ENCODE peak calls at places on chromosomes 1 and 21, in nine cellular contexts. G is HTR-8/SVneo; N is CD8-positive, alpha-beta memory T cell; W is T-helper 2 cell; O is AML-193; Y is effector CD4-positive, alpha-beta T cell; V is SW 1271; D is activated naive CD4-positive, alpha-beta T cell; A is tibial artery. I is an unnamed sample.

GRCh38 chr1:14366361-14367018 is 232.0 kb upstream of the KAZN start:
- DNase-seq in V (no peak), Y (no peak), O (no peak), N (no peak), G (no peak), W (no peak), A (no peak), D (no peak), I (no peak)

GRCh38 chr1:91750398-91750996 is 135.5 kb downstream of the TGFBR3 start:
- DNase-seq in N (no peak), D (no peak), V (no peak), O (no peak), G (no peak), W (no peak), A (no peak), Y (no peak), I (no peak)

GRCh38 chr21:42855143-42855936 is 24.0 kb downstream of the WDR4 start:
- DNase-seq in Y (no peak), V (no peak), O (no peak), N (no peak), A (no peak), D (no peak), W (no peak), G (no peak), I (no peak)

GRCh38 chr1:17192394-17193221 is 12.3 kb upstream of the PADI1 start:
- DNase-seq in V (no peak), O (no peak), A (no peak), D (no peak), W (no peak), G (no peak), Y (no peak), N (no peak), I (no peak)

GRCh38 chr1:156747737-156748669 is 3.5 kb downstream of the HDGF start:
- DNase-seq in W (no peak), G (no peak), O (no peak), N (no peak), A (no peak), Y (no peak), V (no peak), D (no peak), I (no peak)

GRCh38 chr1:156502749-156503671 is 2.4 kb upstream of the MEF2D start:
- DNase-seq in V (peak; percentile 87), A (peak; percentile 92), W (no peak), Y (no peak), O (peak; percentile 53), D (no peak), G (peak; percentile 76), N (no peak), I (peak; percentile 90)

GRCh38 chr1:22978299-22978698 is 5.6 kb upstream of the LACTBL1 start:
- DNase-seq in O (no peak), W (no peak), Y (no peak), D (no peak), G (peak; percentile 47), V (no peak), A (no peak), N (no peak), I (peak; percentile 74)

GRCh38 chr1:181675625-181676024 is 192.3 kb downstream of the CACNA1E start:
- DNase-seq in D (no peak), O (no peak), G (no peak), V (no peak), A (no peak), W (no peak), N (no peak), Y (no peak), I (no peak)

GRCh38 chr1:231348442-231348841 is 10.3 kb downstream of the SPRTN start:
- DNase-seq in N (no peak), V (no peak), G (no peak), Y (no peak), A (no peak), W (no peak), D (no peak), O (no peak), I (no peak)

GRCh38 chr1:214123061-214123784 is 135.4 kb downstream of the PROX1 start:
- DNase-seq in O (peak; percentile 18), G (peak; percentile 59), V (no peak), Y (no peak), W (peak; percentile 28), D (no peak), A (peak; percentile 24), N (peak; percentile 17), I (peak; percentile 41)

GRCh38 chr1:43716559-43717281 is 9.4 kb downstream of the ST3GAL3 start:
- DNase-seq in A (no peak), O (no peak), D (no peak), G (no peak), W (no peak), Y (no peak), V (no peak), N (no peak), I (no peak)

GRCh38 chr1:198267921-198268320 is 111.1 kb downstream of the NEK7 start:
- DNase-seq in A (no peak), O (no peak), G (peak; percentile 19), D (no peak), N (no peak), Y (no peak), W (no peak), V (no peak), I (no peak)

GRCh38 chr1:234842726-234843641 is 233.0 kb upstream of the IRF2BP2 start:
- DNase-seq in O (no peak), Y (peak; percentile 32), V (no peak), W (peak; percentile 89), N (peak; percentile 17), A (no peak), G (no peak), D (peak; percentile 28), I (no peak)

GRCh38 chr21:39681257-39681656 is 63.7 kb upstream of the IGSF5 start:
- DNase-seq in D (no peak), V (no peak), O (no peak), G (no peak), A (no peak), Y (no peak), N (no peak), W (no peak), I (no peak)

GRCh38 chr1:21541835-21542234 is 32.6 kb downstream of the ALPL start:
- DNase-seq in W (no peak), Y (no peak), V (no peak), D (no peak), N (no peak), G (peak; percentile 45), A (peak; percentile 37), O (no peak), I (no peak)

GRCh38 chr1:17301767-17302166 is 6.2 kb upstream of the PADI4 start:
- DNase-seq in O (no peak), G (no peak), W (no peak), Y (no peak), D (no peak), A (no peak), N (no peak), V (no peak), I (no peak)

GRCh38 chr1:61639218-61639617 is 85.7 kb downstream of the TM2D1 start:
- DNase-seq in D (no peak), N (no peak), A (no peak), W (no peak), G (no peak), O (no peak), V (no peak), Y (no peak), I (no peak)

GRCh38 chr1:12014141-12014981 is 4.9 kb upstream of the MIIP start:
- DNase-seq in G (peak; percentile 18), A (no peak), V (no peak), N (no peak), D (no peak), O (no peak), Y (no peak), W (peak; percentile 67), I (no peak)

GRCh38 chr1:109977657-109978378 is 6.7 kb upstream of the AHCYL1 start:
- DNase-seq in O (no peak), A (peak; percentile 64), D (no peak), N (no peak), G (no peak), Y (no peak), V (no peak), W (no peak), I (no peak)

GRCh38 chr1:206982216-206982615 is 12.0 kb upstream of the FCAMR start:
- DNase-seq in W (peak; percentile 34), D (peak; percentile 12), A (no peak), N (peak; percentile 51), O (peak; percentile 46), G (peak; percentile 69), Y (peak; percentile 50), V (no peak), I (peak; percentile 46)

GRCh38 chr1:66777846-66778245 is 23.2 kb downstream of the INSL5 start:
- DNase-seq in Y (no peak), V (no peak), G (no peak), W (no peak), N (no peak), D (no peak), A (no peak), O (no peak), I (no peak)

GRCh38 chr1:93977546-93977945 is 68.3 kb upstream of the GCLM start:
- DNase-seq in N (no peak), D (no peak), Y (no peak), V (no peak), W (no peak), G (no peak), O (no peak), A (no peak), I (no peak)

GRCh38 chr1:212167098-212167497 is 118.1 kb upstream of the PPP2R5A start:
- DNase-seq in W (no peak), N (no peak), D (no peak), O (no peak), G (no peak), A (no peak), V (no peak), Y (no peak), I (no peak)

GRCh38 chr1:111563619-111564018 is 56.0 kb upstream of the RAP1A start:
- DNase-seq in W (no peak), Y (no peak), G (peak; percentile 26), O (no peak), D (no peak), V (no peak), A (no peak), N (no peak), I (peak; percentile 72)

GRCh38 chr1:175920401-175920800 is 177.0 kb upstream of the TNR start:
- DNase-seq in N (no peak), W (no peak), O (no peak), G (no peak), V (no peak), A (no peak), D (no peak), Y (no peak), I (no peak)

GRCh38 chr1:111541721-111542120 is 38.3 kb upstream of the ADORA3 start:
- DNase-seq in Y (no peak), A (no peak), N (no peak), V (no peak), G (peak; percentile 18), O (no peak), W (no peak), D (no peak), I (peak; percentile 9)

I was measured in PC-9.